ENCODE peak calls at places on chromosomes 12 and 14, in seven cellular contexts. I, C, V, W, D, A and G are unnamed samples. For H3K4me1, the result is how much of the 10 kb centered on the place peaks cover.

GRCh38 chr14:74077401-74077800 is 6.9 kb downstream of the ALDH6A1 start:
- DNase-seq in I (no peak), C (no peak), V (no peak), W (no peak), D (no peak), A (no peak), G (no peak)

GRCh38 chr12:43964966-43965365 is 129.1 kb downstream of the TMEM117 start:
- DNase-seq in I (peak), C (no peak), V (no peak), W (no peak), D (no peak), A (no peak), G (no peak)

GRCh38 chr14:36268957-36269734 is 51.3 kb downstream of the MBIP start:
- DNase-seq in I (no peak), C (no peak), V (no peak), W (no peak), D (no peak), A (no peak), G (peak)

GRCh38 chr12:68572650-68573049 is 38.0 kb upstream of the RAP1B start:
- DNase-seq in I (no peak), C (no peak), V (no peak), W (no peak), D (no peak), A (no peak), G (no peak)

GRCh38 chr12:30795660-30796507 is 41.1 kb upstream of the CAPRIN2 start:
- DNase-seq in I (peak), C (peak), V (no peak), W (peak), D (peak), A (peak), G (peak)

GRCh38 chr14:96512602-96513397 is 10.6 kb downstream of the PAPOLA start:
- DNase-seq in I (no peak), C (no peak), V (no peak), W (no peak), D (no peak), A (no peak), G (no peak)

GRCh38 chr12:120071493-120072020 is 45.0 kb downstream of the RAB35 start:
- DNase-seq in I (no peak), C (no peak), V (no peak), W (peak), D (no peak), A (peak), G (no peak)

GRCh38 chr12:1977588-1977987 is 26.7 kb downstream of the DCP1B start:
- DNase-seq in I (no peak), C (no peak), V (no peak), W (no peak), D (no peak), A (no peak), G (no peak)

GRCh38 chr14:41609704-41610183 is 3.1 kb downstream of the LRFN5 start:
- DNase-seq in I (peak), C (no peak), V (no peak), W (peak), D (peak), A (peak), G (peak)

GRCh38 chr12:64175254-64175945 is 46.7 kb downstream of the KICS2 start:
- DNase-seq in I (peak), C (no peak), V (no peak), W (no peak), D (no peak), A (no peak), G (no peak)

GRCh38 chr14:36271939-36272907 is 48.2 kb downstream of the MBIP start:
- DNase-seq in I (peak), C (no peak), V (no peak), W (no peak), D (peak), A (no peak), G (peak)

GRCh38 chr12:6977653-6978052 is 6.9 kb downstream of the EMG1 start:
- DNase-seq in I (no peak), C (no peak), V (no peak), W (no peak), D (no peak), A (no peak), G (no peak)

GRCh38 chr14:72700338-72701231 is 193.3 kb downstream of the DPF3 start:
- DNase-seq in I (no peak), C (no peak), V (no peak), W (no peak), D (no peak), A (no peak), G (no peak)

DNA sequence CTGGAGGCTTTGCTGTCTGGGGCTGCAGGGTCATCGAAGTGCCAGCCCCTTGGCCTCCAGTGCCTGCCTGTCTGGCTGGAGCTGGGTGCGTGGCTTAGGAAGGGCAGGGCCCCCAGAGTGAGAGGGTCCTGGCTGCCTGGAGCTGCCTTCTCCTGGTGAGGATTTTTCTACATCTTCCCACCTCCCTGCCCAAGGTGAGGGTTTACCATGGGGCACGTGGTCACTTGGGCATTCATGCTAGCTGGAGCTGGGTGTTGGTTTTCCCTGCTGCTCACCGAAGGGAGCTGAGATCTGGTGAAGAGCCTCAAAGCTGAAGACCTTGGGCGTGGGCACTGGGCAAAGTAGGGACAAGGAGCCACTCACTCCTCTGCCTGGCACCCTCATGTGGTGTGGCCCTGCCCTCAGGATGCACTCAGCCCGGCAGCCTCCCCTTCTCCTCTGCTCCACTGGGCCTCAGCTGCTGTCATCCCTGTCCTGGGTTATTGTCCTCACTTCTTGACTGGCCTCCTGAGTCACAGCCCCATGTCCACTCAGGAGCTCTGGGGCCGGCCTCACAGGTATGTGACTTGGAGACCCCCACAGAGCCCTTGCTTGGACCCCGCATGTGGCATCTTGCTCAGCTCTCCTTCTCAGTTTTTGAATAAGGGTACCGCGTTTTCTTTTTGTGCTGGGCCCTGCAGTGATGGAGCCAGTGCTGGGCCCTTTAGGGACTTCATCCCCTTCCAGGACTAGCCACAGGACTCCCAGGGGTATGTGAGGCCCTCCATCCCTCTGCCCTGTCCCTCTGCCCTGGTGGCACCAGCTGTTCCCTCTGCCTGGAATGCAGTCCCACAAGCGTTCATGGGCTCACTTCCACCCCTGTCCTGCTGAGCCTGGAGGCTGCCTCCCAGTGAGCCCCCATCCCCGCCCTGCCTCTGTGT is 1.6 kb downstream of the CEP170B start:
- DNase-seq in I (no peak), C (no peak), V (no peak), W (peak), D (no peak), A (peak), G (no peak)
- H3K4me3 ChIP-seq in I (peak), C (peak), V (peak), W (peak), D (peak), A (peak), G (peak)

GRCh38 chr12:26044592-26044991 is 80.2 kb downstream of the BHLHE41 start:
- DNase-seq in I (no peak), C (no peak), V (no peak), W (no peak), D (no peak), A (no peak), G (no peak)
- H3K4me1 ChIP-seq in I (under half), C (under half), V (half or more), W (under half), D (under half), A (under half), G (under half)

DNA sequence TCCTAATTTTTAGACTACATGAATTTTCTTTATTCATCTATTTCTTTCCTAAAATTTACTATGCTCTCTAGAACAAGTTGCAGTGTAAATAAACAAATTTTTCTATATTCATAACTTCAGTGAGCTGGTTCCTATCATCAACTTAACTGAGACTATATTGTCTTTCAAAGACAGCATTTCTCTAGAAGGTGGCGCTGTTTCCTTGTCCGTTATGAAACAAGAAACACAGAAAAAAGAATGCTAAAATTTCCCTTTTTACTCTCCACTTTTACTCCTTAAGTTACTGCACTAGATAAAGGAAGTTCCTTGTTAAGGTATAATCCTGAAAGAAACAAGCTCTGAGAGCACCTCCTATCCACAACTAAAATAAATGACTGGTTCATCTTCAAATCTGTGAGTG is 8.2 kb upstream of the CLEC2A start:
- DNase-seq in I (peak), C (no peak), V (no peak), W (no peak), D (no peak), A (no peak), G (no peak)
- TF ChIP-seq CTCF in I (peak), C (peak), V (no peak), W (no peak), D (no peak), A (no peak), G (no peak)

GRCh38 chr14:27727371-27727770 is 1039.2 kb upstream of the FOXG1 start:
- DNase-seq in I (no peak), C (no peak), V (no peak), W (no peak), D (no peak), A (no peak), G (no peak)

GRCh38 chr14:27725482-27725881 is 1041.1 kb upstream of the FOXG1 start:
- DNase-seq in I (no peak), C (no peak), V (no peak), W (no peak), D (no peak), A (no peak), G (no peak)

GRCh38 chr14:27721760-27722159 is 1044.8 kb upstream of the FOXG1 start:
- DNase-seq in I (no peak), C (no peak), V (no peak), W (no peak), D (no peak), A (no peak), G (no peak)
- H3K4me3 ChIP-seq in I (no peak), C (no peak), V (no peak), W (no peak), D (no peak), A (no peak), G (no peak)

GRCh38 chr12:62776997-62777396 is 158.0 kb downstream of the PPM1H start:
- DNase-seq in I (no peak), C (no peak), V (no peak), W (no peak), D (no peak), A (no peak), G (no peak)
- H3K4me1 ChIP-seq in I (under half), C (under half), V (under half), W (under half), D (under half), A (under half), G (under half)

GRCh38 chr12:116881325-116881866 is at the start of gene HRK:
- DNase-seq in I (no peak), C (peak), V (no peak), W (no peak), D (peak), A (peak), G (peak)

GRCh38 chr12:116881867-116882507 is 746 bp upstream of the HRK start:
- DNase-seq in I (no peak), C (no peak), V (no peak), W (no peak), D (no peak), A (peak), G (no peak)

GRCh38 chr12:116879509-116880212 is 1.6 kb downstream of the HRK start:
- DNase-seq in I (peak), C (peak), V (no peak), W (no peak), D (no peak), A (peak), G (no peak)

GRCh38 chr12:116880213-116880816 is 926 bp downstream of the HRK start:
- DNase-seq in I (peak), C (peak), V (no peak), W (no peak), D (no peak), A (peak), G (no peak)

GRCh38 chr12:116880817-116881324 is 370 bp downstream of the HRK start:
- DNase-seq in I (peak), C (peak), V (no peak), W (peak), D (peak), A (peak), G (peak)
- TF ChIP-seq CTCF in I (no peak), C (no peak), V (no peak), W (no peak), D (no peak), A (no peak), G (peak)

GRCh38 chr14:51639668-51640316 is 11.9 kb upstream of the FRMD6 start:
- DNase-seq in I (no peak), C (no peak), V (no peak), W (no peak), D (no peak), A (no peak), G (no peak)
- H3K4me3 ChIP-seq in I (no peak), C (no peak), V (no peak), W (no peak), D (no peak), A (no peak), G (no peak)

DNA sequence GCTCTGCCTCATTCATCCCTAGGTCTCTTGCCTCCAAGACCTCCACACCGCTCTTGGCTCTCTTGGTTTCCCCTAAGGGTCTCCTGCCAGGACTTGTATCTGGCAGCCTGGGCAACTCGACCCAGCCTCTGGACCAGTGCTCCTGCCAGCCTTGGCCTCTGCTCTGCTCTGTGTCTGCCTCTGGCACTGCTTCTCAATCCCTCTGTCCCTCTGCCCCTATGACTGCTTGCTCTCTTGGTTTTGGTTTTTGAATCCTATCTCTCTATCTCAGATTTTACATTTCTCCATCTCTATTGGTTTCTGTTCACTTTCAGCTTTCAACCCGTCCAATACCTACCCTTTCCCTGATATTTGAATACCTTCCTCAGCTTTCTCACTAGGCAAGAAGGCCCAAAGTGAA is 6.3 kb downstream of the ITGA5 start:
- DNase-seq in I (no peak), C (no peak), V (no peak), W (no peak), D (no peak), A (peak), G (no peak)
- H3K4me1 ChIP-seq in I (under half), C (under half), V (half or more), W (half or more), D (under half), A (half or more), G (half or more)

DNA sequence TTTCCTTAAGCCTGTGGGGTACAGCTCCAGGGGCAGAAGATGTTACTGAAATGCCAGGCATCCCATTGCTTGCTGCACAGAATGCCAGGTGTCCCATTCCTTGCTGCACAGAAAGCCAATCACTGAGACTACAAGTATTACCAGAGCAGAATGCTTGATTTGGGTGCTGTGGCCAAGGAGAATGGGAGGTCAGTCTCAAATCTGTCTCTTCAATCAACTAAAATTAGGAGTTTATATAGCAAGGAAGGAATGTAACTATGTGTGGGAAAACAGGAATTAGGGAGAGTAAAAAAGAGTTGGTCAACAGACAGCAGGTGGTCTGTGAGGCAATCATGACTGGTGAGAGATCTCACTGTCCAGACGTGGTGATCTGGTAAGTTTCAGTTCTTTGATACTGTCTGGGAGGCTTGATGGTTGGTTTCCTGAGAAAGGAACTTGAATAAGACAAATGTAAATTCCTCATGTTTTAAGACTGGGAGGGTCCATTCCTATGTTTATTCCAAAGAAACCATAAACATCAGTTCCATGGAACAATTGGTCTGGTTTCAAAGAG is 31.2 kb upstream of the VASH1 start:
- DNase-seq in I (no peak), C (no peak), V (no peak), W (no peak), D (no peak), A (no peak), G (no peak)
- TF ChIP-seq CTCF in I (no peak), C (no peak), V (no peak), W (no peak), D (no peak), A (no peak), G (no peak)